ENCODE peak calls at places on chromosome 3, in four cellular contexts. O, Y, B and W are unnamed samples. For H3K36me3, the result is how much of the 10 kb centered on the place peaks cover.

GRCh38 chr3:43879166-43879565 is 188.4 kb downstream of the ABHD5 start:
- DNase-seq in O (no peak), Y (peak), B (no peak), W (no peak)

GRCh38 chr3:98504534-98504933 is 7.1 kb downstream of the OR5K2 start:
- DNase-seq in O (no peak), Y (no peak), B (no peak), W (no peak)

GRCh38 chr3:100386437-100387064 is 14.3 kb downstream of the TOMM70 start:
- DNase-seq in O (no peak), Y (no peak), B (no peak), W (no peak)

GRCh38 chr3:44915702-44916438 is 41.5 kb downstream of the TGM4 start:
- DNase-seq in O (no peak), Y (no peak), B (no peak), W (no peak)

GRCh38 chr3:125072749-125073404 is 17.1 kb upstream of the HEG1 start:
- DNase-seq in O (no peak), Y (no peak), B (no peak), W (no peak)

GRCh38 chr3:100492810-100493140 is 356 bp downstream of the TMEM45A start:
- DNase-seq in O (no peak), Y (no peak), B (no peak), W (no peak)

GRCh38 chr3:127211118-127212060 is 18.5 kb downstream of the PRR23E start:
- DNase-seq in O (peak), Y (no peak), B (peak), W (no peak)

GRCh38 chr3:194072097-194072428 is 63.9 kb upstream of the HES1 start:
- DNase-seq in O (no peak), Y (no peak), B (no peak), W (no peak)

GRCh38 chr3:8532251-8532831 is 30.7 kb downstream of the LMCD1 start:
- DNase-seq in O (no peak), Y (no peak), B (peak), W (no peak)

GRCh38 chr3:62566022-62566557 is 192.7 kb upstream of the FEZF2 start:
- DNase-seq in O (no peak), Y (no peak), B (no peak), W (no peak)

GRCh38 chr3:47436180-47436579 is 39.6 kb downstream of the SCAP start:
- DNase-seq in O (no peak), Y (no peak), B (no peak), W (no peak)

GRCh38 chr3:54928056-54928770 is at the start of gene LRTM1:
- DNase-seq in O (no peak), Y (no peak), B (no peak), W (no peak)

GRCh38 chr3:119367000-119367399 is 72.8 kb downstream of the ARHGAP31 start:
- DNase-seq in O (no peak), Y (no peak), B (no peak), W (no peak)

GRCh38 chr3:129605593-129606521 is 619 bp downstream of the PLXND1 start:
- DNase-seq in O (peak), Y (peak), B (peak), W (peak)

GRCh38 chr3:197029511-197030167 is at the start of gene MELTF:
- DNase-seq in O (no peak), Y (peak), B (peak), W (peak)

GRCh38 chr3:160464321-160464720 is 14.7 kb upstream of the TRIM59 start:
- DNase-seq in O (no peak), Y (no peak), B (no peak), W (no peak)

GRCh38 chr3:184914628-184915027 is 102.7 kb downstream of the VPS8 start:
- DNase-seq in O (no peak), Y (no peak), B (no peak), W (no peak)

GRCh38 chr3:184924547-184924946 is 112.6 kb downstream of the VPS8 start:
- DNase-seq in O (no peak), Y (no peak), B (no peak), W (no peak)

DNA sequence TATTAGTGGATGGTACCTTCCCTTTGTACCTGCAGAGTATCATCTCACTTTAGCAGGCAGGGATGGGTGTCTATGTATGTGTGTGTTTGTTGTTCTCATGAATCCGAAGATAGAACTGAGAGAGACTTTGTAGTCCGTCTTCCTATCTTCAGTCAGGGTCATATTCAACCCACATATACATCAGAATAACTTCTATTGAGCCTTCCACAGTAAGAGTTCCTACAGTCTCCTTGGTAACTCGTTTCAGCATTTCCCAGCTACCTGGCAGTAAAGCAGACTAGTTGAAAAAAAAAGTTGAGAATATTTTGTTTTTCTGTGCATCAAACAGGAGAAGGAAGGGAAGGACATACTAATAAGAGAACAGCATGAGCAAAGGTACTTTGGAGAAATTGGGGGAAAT is 106.8 kb downstream of the VPS8 start:
- DNase-seq in O (no peak), Y (no peak), B (no peak), W (no peak)
- H3K36me3 ChIP-seq in O (under half), Y (under half), B (under half), W (under half)

GRCh38 chr3:111277226-111277625 is 205.6 kb downstream of the NECTIN3 start:
- DNase-seq in O (no peak), Y (no peak), B (no peak), W (no peak)
- TF ChIP-seq CTCF in O (no peak), Y (no peak), B (no peak), W (no peak)

GRCh38 chr3:189334064-189334920 is 162.5 kb downstream of the TPRG1 start:
- DNase-seq in O (no peak), Y (no peak), B (no peak), W (no peak)

GRCh38 chr3:189325454-189325853 is 153.7 kb downstream of the TPRG1 start:
- DNase-seq in O (no peak), Y (no peak), B (no peak), W (no peak)

GRCh38 chr3:189330066-189330465 is 158.3 kb downstream of the TPRG1 start:
- DNase-seq in O (no peak), Y (no peak), B (no peak), W (no peak)

GRCh38 chr3:189331002-189331418 is 159.2 kb downstream of the TPRG1 start:
- DNase-seq in O (no peak), Y (no peak), B (no peak), W (no peak)
- H3K4me3 ChIP-seq in O (no peak), Y (no peak), B (no peak), W (no peak)

DNA sequence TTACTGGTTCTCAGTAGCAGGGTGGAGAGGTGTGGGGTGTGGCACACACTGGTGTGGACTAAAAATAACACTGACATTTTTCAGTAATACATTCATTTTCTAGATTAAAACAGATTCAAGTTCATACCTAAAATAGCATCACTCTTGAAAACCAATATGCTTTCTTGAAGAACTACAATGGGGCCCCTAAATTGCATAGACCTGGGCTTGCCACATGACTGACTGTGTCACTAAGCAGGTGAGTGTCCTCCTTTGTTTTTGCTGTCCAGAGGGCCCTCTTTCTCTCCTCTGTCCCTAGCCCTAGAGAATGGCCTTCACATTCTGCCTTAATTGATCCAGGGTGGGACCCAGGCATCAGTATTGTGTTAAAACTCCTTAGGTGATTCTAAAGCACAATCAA is 18.6 kb upstream of the TMEM41A start:
- DNase-seq in O (no peak), Y (no peak), B (no peak), W (no peak)
- H3K36me3 ChIP-seq in O (under half), Y (under half), B (under half), W (under half)

DNA sequence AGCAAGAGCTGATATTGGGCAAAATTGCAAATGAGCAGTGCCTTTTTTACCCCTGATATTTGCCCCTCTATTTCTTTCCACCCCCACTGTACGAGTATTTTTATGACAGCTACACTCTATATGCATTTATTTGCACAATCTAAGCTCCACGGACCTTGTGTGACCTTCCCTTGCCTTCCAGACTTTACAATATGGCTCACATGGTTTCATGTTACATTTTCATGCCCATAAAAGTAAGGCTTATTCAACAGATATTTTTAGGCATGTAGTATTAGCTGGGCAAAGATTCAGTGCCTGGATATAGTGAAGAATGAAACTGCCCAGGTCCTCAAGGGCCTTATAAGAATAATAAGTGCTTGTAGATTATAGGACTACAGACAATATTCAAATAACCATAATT is 482.0 kb upstream of the CNTN4 start:
- DNase-seq in O (no peak), Y (no peak), B (no peak), W (no peak)
- TF ChIP-seq CTCF in O (no peak), Y (no peak), B (no peak), W (no peak)